ENCODE peak calls at places on chromosomes 6 and 20, in five cellular contexts. Z is Peyer's patch, G is hepatocyte, P is pancreas, L is ovary. J is an unnamed sample.

GRCh38 chr6:29011276-29011734 is 6.2 kb upstream of the ZNF311 start:
- DNase-seq in L (peak; percentile 58), G (peak; percentile 68), Z (no peak), P (peak; percentile 13), J (peak; percentile 48)

GRCh38 chr20:55667955-55668354 is 337.4 kb downstream of the CBLN4 start:
- DNase-seq in Z (no peak), P (no peak), G (no peak), L (no peak), J (no peak)

GRCh38 chr20:9919271-9920014 is 80.6 kb upstream of the PAK5 start:
- DNase-seq in Z (no peak), L (no peak), G (no peak), P (no peak), J (no peak)

GRCh38 chr6:3418521-3419060 is 38.3 kb downstream of the SLC22A23 start:
- DNase-seq in L (no peak), Z (no peak), P (peak; percentile 54), G (peak; percentile 44), J (peak; percentile 76)

GRCh38 chr6:139373154-139373927 is 1.1 kb downstream of the CITED2 start:
- DNase-seq in Z (peak; percentile 82), G (peak; percentile 77), L (peak; percentile 65), P (peak; percentile 49), J (peak; percentile 65)

GRCh38 chr6:149335924-149336323 is 18.4 kb downstream of the TAB2 start:
- DNase-seq in Z (no peak), P (no peak), G (peak; percentile 19), L (no peak), J (no peak)

GRCh38 chr20:62574612-62574993 is 67.7 kb upstream of the SLCO4A1 start:
- DNase-seq in P (no peak), G (no peak), L (no peak), Z (no peak), J (no peak)

GRCh38 chr20:17771206-17772004 is 71.6 kb downstream of the BANF2 start:
- DNase-seq in L (no peak), G (peak; percentile 23), P (no peak), Z (no peak), J (no peak)

DNA sequence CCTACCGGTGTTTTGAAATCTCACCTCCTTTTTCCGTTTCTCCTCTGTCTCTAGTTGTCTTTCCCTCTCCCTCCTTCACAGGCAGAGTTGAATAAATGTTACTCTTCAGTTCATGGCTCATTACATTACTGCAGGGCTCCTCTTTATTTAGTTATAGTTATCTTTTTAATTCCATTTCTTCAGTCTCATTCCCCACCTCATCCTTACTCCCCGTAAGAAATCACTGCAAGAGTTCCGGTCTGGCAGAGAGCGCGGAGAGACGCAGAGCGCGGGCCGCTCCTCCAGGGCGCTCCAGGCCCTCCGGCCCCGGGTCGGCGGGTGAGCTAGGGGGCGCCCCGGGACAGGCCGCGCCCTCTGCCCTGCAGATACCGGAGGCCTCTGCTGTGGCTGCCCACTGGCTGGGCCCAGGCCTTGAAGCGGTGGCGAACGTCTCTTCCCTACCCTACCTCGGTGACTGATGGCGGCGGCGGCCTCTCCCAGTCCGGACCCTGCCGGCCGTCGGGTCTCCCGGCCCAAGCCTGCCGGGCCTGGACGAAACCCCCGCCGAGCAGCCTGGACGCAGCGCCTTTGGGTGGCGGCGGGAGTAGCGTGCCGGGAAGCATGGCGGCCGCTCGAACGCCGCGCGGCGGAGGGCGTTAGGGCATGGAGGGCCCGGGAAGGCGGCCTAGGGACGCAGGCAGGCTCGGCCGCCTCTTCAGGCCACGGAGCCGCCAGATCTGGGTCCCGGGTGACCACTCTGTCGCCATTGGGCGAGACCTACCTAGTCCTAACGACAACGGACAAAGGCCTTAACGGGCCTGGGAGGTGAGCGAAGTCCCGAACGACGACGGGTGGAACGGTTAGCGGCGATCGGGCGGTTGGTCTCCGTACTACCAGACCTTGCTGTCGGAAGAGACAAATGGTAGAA is 16.4 kb upstream of the HMGN4 start:
- DNase-seq in Z (peak; percentile 90), G (peak; percentile 89), P (peak; percentile 63), L (peak; percentile 85), J (peak; percentile 93)
- TF ChIP-seq CTCF in Z (peak; percentile 44), G (peak; percentile 37), P (no peak), L (peak; percentile 50), J (peak; percentile 45)

GRCh38 chr6:17816921-17817611 is 110.3 kb upstream of the NUP153 start:
- DNase-seq in P (no peak), G (peak; percentile 22), Z (no peak), L (no peak), J (no peak)
- TF ChIP-seq CTCF in P (no peak), G (peak; percentile 19), Z (no peak), L (no peak), J (no peak)

GRCh38 chr6:37480951-37481597 is 18.6 kb downstream of the CCDC167 start:
- DNase-seq in Z (no peak), L (no peak), P (no peak), G (no peak), J (no peak)
- TF ChIP-seq CTCF in Z (no peak), L (no peak), P (no peak), G (no peak), J (no peak)

GRCh38 chr20:22386300-22386623 is 198.1 kb downstream of the FOXA2 start:
- DNase-seq in G (no peak), L (no peak), P (no peak), Z (no peak), J (no peak)
- TF ChIP-seq CTCF in G (no peak), L (no peak), P (no peak), Z (no peak), J (no peak)

GRCh38 chr6:125759184-125759902 is 9.9 kb downstream of the HEY2 start:
- DNase-seq in L (peak; percentile 32), P (no peak), Z (no peak), G (no peak), J (no peak)
- TF ChIP-seq CTCF in L (no peak), P (no peak), Z (no peak), G (peak; percentile 15), J (no peak)

GRCh38 chr6:84688187-84688878 is 76.1 kb downstream of the TBX18 start:
- DNase-seq in L (no peak), Z (no peak), P (no peak), G (no peak), J (no peak)

GRCh38 chr6:84696181-84696580 is 68.2 kb downstream of the TBX18 start:
- DNase-seq in P (no peak), L (no peak), Z (no peak), G (no peak), J (no peak)

GRCh38 chr6:84687487-84687886 is 76.9 kb downstream of the TBX18 start:
- DNase-seq in P (no peak), L (no peak), G (no peak), Z (no peak), J (no peak)

DNA sequence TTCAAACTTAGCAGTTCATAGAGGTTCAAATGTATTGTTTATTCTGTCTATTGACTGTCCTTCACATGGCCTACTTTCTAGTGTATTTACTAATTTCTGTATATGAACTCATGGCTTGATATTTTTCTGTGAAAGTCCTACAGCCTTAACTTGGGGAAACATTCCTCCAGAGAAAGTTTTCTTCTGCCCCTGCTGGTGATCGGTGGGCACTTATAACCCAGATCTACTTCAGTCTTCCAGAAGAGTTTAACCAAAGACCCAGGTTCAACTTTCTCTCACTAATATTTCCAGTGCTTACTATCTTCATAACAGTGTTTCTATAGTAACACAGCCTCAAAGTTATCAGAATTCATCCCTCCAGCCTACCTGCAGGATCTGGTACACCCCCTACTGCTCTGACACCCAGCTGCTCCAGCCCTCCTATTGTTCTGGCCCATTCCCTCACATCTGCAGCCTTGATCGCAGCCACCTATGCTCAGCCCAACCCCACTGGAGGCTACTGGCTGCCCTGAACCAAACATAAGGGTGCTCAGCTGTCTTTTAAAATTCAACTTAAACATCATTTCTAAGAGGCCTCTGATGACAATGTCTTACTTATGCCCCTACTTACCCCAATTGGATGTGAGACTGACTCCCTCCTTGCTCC is 72.3 kb downstream of the TBX18 start:
- DNase-seq in L (no peak), P (no peak), Z (no peak), G (no peak), J (no peak)
- TF ChIP-seq CTCF in L (no peak), P (no peak), Z (no peak), G (no peak), J (no peak)

J was measured in Calu3.